ENCODE peak calls at places on chromosomes 7 and 10, in nine cellular contexts. I is type B pancreatic cell; H is glomerular endothelial cell; D is ureter; B is naive thymus-derived CD8-positive, alpha-beta T cell; P is uterus; E is AG09319; V is activated effector memory CD4-positive, alpha-beta T cell treated with anti-CD3 and anti-CD28 coated beads, Interleukin-2, amount 50 U/mL, for 16 hours; U is mesothelial cell of epicardium. J is an unnamed sample.

GRCh38 chr7:44471850-44472249 is 18.6 kb downstream of the NUDCD3 start:
- DNase-seq in I (no peak), H (no peak), D (no peak), B (no peak), P (no peak), E (no peak), V (no peak), U (no peak), J (no peak)

GRCh38 chr10:125092564-125093031 is 67.8 kb downstream of the CTBP2 start:
- DNase-seq in I (no peak), H (no peak), D (no peak), B (no peak), P (no peak), E (no peak), V (peak), U (no peak), J (no peak)

GRCh38 chr7:140625908-140626868 is 14.4 kb downstream of the DENND2A start:
- DNase-seq in I (peak), H (peak), D (peak), B (no peak), P (peak), E (peak), V (peak), U (peak), J (peak)

GRCh38 chr10:92696606-92697383 is 7.0 kb downstream of the HHEX start:
- DNase-seq in I (no peak), H (no peak), D (no peak), B (no peak), P (no peak), E (no peak), V (no peak), U (no peak), J (no peak)

GRCh38 chr7:40538281-40538680 is 403.5 kb downstream of the SUGCT start:
- DNase-seq in I (no peak), H (no peak), D (no peak), B (no peak), P (no peak), E (no peak), V (no peak), U (no peak), J (peak)

GRCh38 chr7:101688183-101688831 is 59.2 kb upstream of the MYL10 start:
- DNase-seq in I (peak), H (peak), D (peak), B (peak), P (peak), E (no peak), V (peak), U (peak), J (peak)

GRCh38 chr10:30359373-30360206 is 10.5 kb upstream of the MTPAP start:
- DNase-seq in I (no peak), H (peak), D (no peak), B (peak), P (no peak), E (no peak), V (peak), U (peak), J (peak)

GRCh38 chr10:17216901-17217395 is 11.1 kb upstream of the VIM start:
- DNase-seq in I (no peak), H (no peak), D (no peak), B (no peak), P (no peak), E (no peak), V (no peak), U (no peak), J (peak)

GRCh38 chr7:100588438-100588837 is 2.3 kb downstream of the FBXO24 start:
- DNase-seq in I (no peak), H (no peak), D (no peak), B (no peak), P (no peak), E (no peak), V (no peak), U (no peak), J (peak)

GRCh38 chr10:62130948-62131347 is 137.7 kb downstream of the RTKN2 start:
- DNase-seq in I (no peak), H (peak), D (no peak), B (no peak), P (no peak), E (peak), V (no peak), U (no peak), J (peak)

GRCh38 chr10:72697711-72698110 is 5.8 kb downstream of the MCU start:
- DNase-seq in I (no peak), H (no peak), D (no peak), B (no peak), P (no peak), E (no peak), V (no peak), U (no peak), J (peak)

GRCh38 chr10:90856261-90856660 is 1.6 kb downstream of the HTR7 start:
- DNase-seq in I (no peak), H (no peak), D (no peak), B (no peak), P (no peak), E (no peak), V (no peak), U (no peak), J (no peak)

GRCh38 chr7:104106106-104106505 is 101.7 kb downstream of the ORC5 start:
- DNase-seq in I (no peak), H (no peak), D (no peak), B (no peak), P (no peak), E (no peak), V (no peak), U (no peak), J (peak)

J was measured in fibroblast of pulmonary artery.